ENCODE peak calls at places on chromosomes 16 and 17, in five cellular contexts. One of them, this sample, is unnamed.

GRCh38 chr17:319266-319665 is 33.3 kb downstream of the RPH3AL start:
- DNase-seq in fibroblast of the aortic adventitia: no peak
- DNase-seq in neural crest cell: no peak
- DNase-seq in cardiac fibroblast: no peak
- DNase-seq in OCI-LY7: no peak
- DNase-seq in this sample: no peak

GRCh38 chr17:42289863-42290165 is 1.5 kb downstream of the STAT5A start:
- DNase-seq in fibroblast of the aortic adventitia: no peak
- DNase-seq in neural crest cell: no peak
- DNase-seq in cardiac fibroblast: no peak
- DNase-seq in OCI-LY7: no peak
- DNase-seq in this sample: no peak

GRCh38 chr16:84240455-84240854 is 643 bp upstream of the KCNG4 start:
- DNase-seq in fibroblast of the aortic adventitia: no peak
- DNase-seq in neural crest cell: no peak
- DNase-seq in cardiac fibroblast: no peak
- DNase-seq in OCI-LY7: no peak
- DNase-seq in this sample: no peak

GRCh38 chr17:51371732-51372151 is 111.4 kb downstream of the UTP18 start:
- DNase-seq in fibroblast of the aortic adventitia: peak
- DNase-seq in neural crest cell: peak
- DNase-seq in cardiac fibroblast: peak
- DNase-seq in OCI-LY7: peak
- DNase-seq in this sample: peak

GRCh38 chr16:56923481-56923880 is 8.5 kb upstream of the HERPUD1 start:
- DNase-seq in fibroblast of the aortic adventitia: peak
- DNase-seq in neural crest cell: no peak
- DNase-seq in cardiac fibroblast: peak
- DNase-seq in OCI-LY7: no peak
- DNase-seq in this sample: peak

GRCh38 chr16:15975172-15975571 is 25.8 kb downstream of the ABCC1 start:
- DNase-seq in fibroblast of the aortic adventitia: no peak
- DNase-seq in neural crest cell: no peak
- DNase-seq in cardiac fibroblast: no peak
- DNase-seq in OCI-LY7: no peak
- DNase-seq in this sample: no peak

GRCh38 chr17:69325518-69326301 is 1.2 kb downstream of the ABCA5 start:
- DNase-seq in fibroblast of the aortic adventitia: no peak
- DNase-seq in neural crest cell: no peak
- DNase-seq in cardiac fibroblast: no peak
- DNase-seq in OCI-LY7: no peak
- DNase-seq in this sample: no peak

GRCh38 chr17:29112780-29113295 is 67.4 kb downstream of the MYO18A start:
- DNase-seq in fibroblast of the aortic adventitia: peak
- DNase-seq in neural crest cell: no peak
- DNase-seq in cardiac fibroblast: peak
- DNase-seq in OCI-LY7: no peak
- DNase-seq in this sample: peak

GRCh38 chr16:5616841-5617240 is 519.2 kb upstream of the EEF2KMT start:
- DNase-seq in fibroblast of the aortic adventitia: no peak
- DNase-seq in neural crest cell: no peak
- DNase-seq in cardiac fibroblast: no peak
- DNase-seq in OCI-LY7: no peak
- DNase-seq in this sample: no peak

GRCh38 chr16:5619314-5619713 is 521.7 kb upstream of the EEF2KMT start:
- DNase-seq in fibroblast of the aortic adventitia: no peak
- DNase-seq in neural crest cell: no peak
- DNase-seq in cardiac fibroblast: no peak
- DNase-seq in OCI-LY7: no peak
- DNase-seq in this sample: no peak

GRCh38 chr16:5621826-5622225 is 524.2 kb upstream of the EEF2KMT start:
- DNase-seq in fibroblast of the aortic adventitia: peak
- DNase-seq in neural crest cell: no peak
- DNase-seq in cardiac fibroblast: peak
- DNase-seq in OCI-LY7: no peak
- DNase-seq in this sample: no peak

GRCh38 chr16:5615868-5616642 is 518.5 kb upstream of the EEF2KMT start:
- DNase-seq in fibroblast of the aortic adventitia: no peak
- DNase-seq in neural crest cell: peak
- DNase-seq in cardiac fibroblast: peak
- DNase-seq in OCI-LY7: peak
- DNase-seq in this sample: peak
- TF ChIP-seq CTCF in fibroblast of the aortic adventitia: no peak
- TF ChIP-seq CTCF in neural crest cell: peak
- TF ChIP-seq CTCF in cardiac fibroblast: peak
- TF ChIP-seq CTCF in OCI-LY7: peak
- TF ChIP-seq CTCF in this sample: peak

GRCh38 chr16:30352488-30353401 is 2.4 kb downstream of the CD2BP2 start:
- DNase-seq in fibroblast of the aortic adventitia: no peak
- DNase-seq in neural crest cell: no peak
- DNase-seq in cardiac fibroblast: no peak
- DNase-seq in OCI-LY7: peak
- DNase-seq in this sample: no peak
- TF ChIP-seq CTCF in fibroblast of the aortic adventitia: peak
- TF ChIP-seq CTCF in neural crest cell: peak
- TF ChIP-seq CTCF in cardiac fibroblast: peak
- TF ChIP-seq CTCF in OCI-LY7: peak
- TF ChIP-seq CTCF in this sample: peak

GRCh38 chr17:2710804-2711607 is 558 bp downstream of the CLUH start:
- DNase-seq in fibroblast of the aortic adventitia: no peak
- DNase-seq in neural crest cell: no peak
- DNase-seq in cardiac fibroblast: peak
- DNase-seq in OCI-LY7: peak
- DNase-seq in this sample: no peak
- TF ChIP-seq CTCF in fibroblast of the aortic adventitia: no peak
- TF ChIP-seq CTCF in neural crest cell: no peak
- TF ChIP-seq CTCF in cardiac fibroblast: no peak
- TF ChIP-seq CTCF in OCI-LY7: no peak
- TF ChIP-seq CTCF in this sample: no peak

GRCh38 chr17:79777166-79777843 is 643 bp upstream of the CBX2 start:
- DNase-seq in fibroblast of the aortic adventitia: peak
- DNase-seq in neural crest cell: peak
- DNase-seq in cardiac fibroblast: peak
- DNase-seq in OCI-LY7: peak
- DNase-seq in this sample: peak
- TF ChIP-seq CTCF in fibroblast of the aortic adventitia: no peak
- TF ChIP-seq CTCF in neural crest cell: peak
- TF ChIP-seq CTCF in cardiac fibroblast: peak
- TF ChIP-seq CTCF in OCI-LY7: peak
- TF ChIP-seq CTCF in this sample: peak